ENCODE peak calls at places on chromosomes 7 and 10, in eight cellular contexts. One of them, this sample, is unnamed.

GRCh38 chr10:107687702-107688101 is 523.2 kb upstream of the SORCS1 start:
- DNase-seq in Calu3: no peak
- DNase-seq in hypothalamus: no peak
- DNase-seq in transverse colon: no peak
- DNase-seq in dermis blood vessel endothelial cell: no peak
- DNase-seq in stimulated activated CD4-positive, alpha-beta T cell treated with anti-CD3 and anti-CD28 coated beads, Interleukin-1b, Interleukin-23, amount 100 ng/mL, for 24 hours: no peak
- DNase-seq in iris pigment epithelial cell: no peak
- DNase-seq in iPS DF 19.7: no peak
- DNase-seq in this sample: no peak

GRCh38 chr10:11742009-11742778 is at the start of gene ECHDC3:
- DNase-seq in Calu3: peak; percentile 74
- DNase-seq in hypothalamus: no peak
- DNase-seq in transverse colon: peak; percentile 42
- DNase-seq in dermis blood vessel endothelial cell: peak; percentile 36
- DNase-seq in stimulated activated CD4-positive, alpha-beta T cell treated with anti-CD3 and anti-CD28 coated beads, Interleukin-1b, Interleukin-23, amount 100 ng/mL, for 24 hours: peak; percentile 28
- DNase-seq in iris pigment epithelial cell: peak; percentile 26
- DNase-seq in iPS DF 19.7: no peak
- DNase-seq in this sample: peak; percentile 73

GRCh38 chr7:112207106-112207592 is 654 bp downstream of the ZNF277 start:
- DNase-seq in Calu3: no peak
- DNase-seq in hypothalamus: no peak
- DNase-seq in transverse colon: no peak
- DNase-seq in dermis blood vessel endothelial cell: peak; percentile 40
- DNase-seq in stimulated activated CD4-positive, alpha-beta T cell treated with anti-CD3 and anti-CD28 coated beads, Interleukin-1b, Interleukin-23, amount 100 ng/mL, for 24 hours: no peak
- DNase-seq in iris pigment epithelial cell: peak; percentile 22
- DNase-seq in iPS DF 19.7: no peak
- DNase-seq in this sample: no peak

GRCh38 chr7:91263359-91264082 is 712 bp upstream of the FZD1 start:
- DNase-seq in Calu3: peak; percentile 15
- DNase-seq in hypothalamus: no peak
- DNase-seq in transverse colon: peak; percentile 38
- DNase-seq in dermis blood vessel endothelial cell: peak; percentile 45
- DNase-seq in stimulated activated CD4-positive, alpha-beta T cell treated with anti-CD3 and anti-CD28 coated beads, Interleukin-1b, Interleukin-23, amount 100 ng/mL, for 24 hours: no peak
- DNase-seq in iris pigment epithelial cell: no peak
- DNase-seq in iPS DF 19.7: no peak
- DNase-seq in this sample: no peak

GRCh38 chr10:33310853-33311252 is 23.6 kb downstream of the NRP1 start:
- DNase-seq in Calu3: no peak
- DNase-seq in hypothalamus: no peak
- DNase-seq in transverse colon: no peak
- DNase-seq in dermis blood vessel endothelial cell: no peak
- DNase-seq in stimulated activated CD4-positive, alpha-beta T cell treated with anti-CD3 and anti-CD28 coated beads, Interleukin-1b, Interleukin-23, amount 100 ng/mL, for 24 hours: no peak
- DNase-seq in iris pigment epithelial cell: no peak
- DNase-seq in iPS DF 19.7: no peak
- DNase-seq in this sample: no peak

GRCh38 chr10:63157845-63158624 is 24.9 kb downstream of the NRBF2 start:
- DNase-seq in Calu3: peak; percentile 59
- DNase-seq in hypothalamus: peak; percentile 3
- DNase-seq in transverse colon: no peak
- DNase-seq in dermis blood vessel endothelial cell: peak; percentile 93
- DNase-seq in stimulated activated CD4-positive, alpha-beta T cell treated with anti-CD3 and anti-CD28 coated beads, Interleukin-1b, Interleukin-23, amount 100 ng/mL, for 24 hours: peak; percentile 10
- DNase-seq in iris pigment epithelial cell: peak; percentile 89
- DNase-seq in iPS DF 19.7: peak; percentile 60
- DNase-seq in this sample: peak; percentile 28

GRCh38 chr7:2269468-2270460 is 27.7 kb downstream of the NUDT1 start:
- DNase-seq in Calu3: no peak
- DNase-seq in hypothalamus: no peak
- DNase-seq in transverse colon: no peak
- DNase-seq in dermis blood vessel endothelial cell: peak; percentile 40
- DNase-seq in stimulated activated CD4-positive, alpha-beta T cell treated with anti-CD3 and anti-CD28 coated beads, Interleukin-1b, Interleukin-23, amount 100 ng/mL, for 24 hours: no peak
- DNase-seq in iris pigment epithelial cell: peak; percentile 69
- DNase-seq in iPS DF 19.7: no peak
- DNase-seq in this sample: no peak

GRCh38 chr10:83492004-83492403 is 647.3 kb upstream of the GHITM start:
- DNase-seq in Calu3: no peak
- DNase-seq in hypothalamus: no peak
- DNase-seq in transverse colon: no peak
- DNase-seq in dermis blood vessel endothelial cell: no peak
- DNase-seq in stimulated activated CD4-positive, alpha-beta T cell treated with anti-CD3 and anti-CD28 coated beads, Interleukin-1b, Interleukin-23, amount 100 ng/mL, for 24 hours: no peak
- DNase-seq in iris pigment epithelial cell: no peak
- DNase-seq in iPS DF 19.7: no peak
- DNase-seq in this sample: no peak

GRCh38 chr7:84085147-84085546 is 109.4 kb downstream of the SEMA3A start:
- DNase-seq in Calu3: no peak
- DNase-seq in hypothalamus: no peak
- DNase-seq in transverse colon: no peak
- DNase-seq in dermis blood vessel endothelial cell: no peak
- DNase-seq in stimulated activated CD4-positive, alpha-beta T cell treated with anti-CD3 and anti-CD28 coated beads, Interleukin-1b, Interleukin-23, amount 100 ng/mL, for 24 hours: no peak
- DNase-seq in iris pigment epithelial cell: peak; percentile 73
- DNase-seq in iPS DF 19.7: no peak
- DNase-seq in this sample: no peak

GRCh38 chr7:51428226-51428887 is 111.7 kb upstream of the COBL start:
- DNase-seq in Calu3: peak; percentile 61
- DNase-seq in hypothalamus: no peak
- DNase-seq in transverse colon: peak; percentile 13
- DNase-seq in dermis blood vessel endothelial cell: peak; percentile 6
- DNase-seq in stimulated activated CD4-positive, alpha-beta T cell treated with anti-CD3 and anti-CD28 coated beads, Interleukin-1b, Interleukin-23, amount 100 ng/mL, for 24 hours: no peak
- DNase-seq in iris pigment epithelial cell: peak; percentile 3
- DNase-seq in iPS DF 19.7: no peak
- DNase-seq in this sample: no peak

GRCh38 chr10:74008212-74008731 is 10.4 kb downstream of the VCL start:
- DNase-seq in Calu3: no peak
- DNase-seq in hypothalamus: no peak
- DNase-seq in transverse colon: no peak
- DNase-seq in dermis blood vessel endothelial cell: peak; percentile 36
- DNase-seq in stimulated activated CD4-positive, alpha-beta T cell treated with anti-CD3 and anti-CD28 coated beads, Interleukin-1b, Interleukin-23, amount 100 ng/mL, for 24 hours: no peak
- DNase-seq in iris pigment epithelial cell: peak; percentile 57
- DNase-seq in iPS DF 19.7: no peak
- DNase-seq in this sample: no peak

GRCh38 chr10:80187465-80188409 is 17.6 kb downstream of the ANXA11 start:
- DNase-seq in Calu3: no peak
- DNase-seq in hypothalamus: no peak
- DNase-seq in transverse colon: peak; percentile 83
- DNase-seq in dermis blood vessel endothelial cell: no peak
- DNase-seq in stimulated activated CD4-positive, alpha-beta T cell treated with anti-CD3 and anti-CD28 coated beads, Interleukin-1b, Interleukin-23, amount 100 ng/mL, for 24 hours: peak; percentile 29
- DNase-seq in iris pigment epithelial cell: no peak
- DNase-seq in iPS DF 19.7: no peak
- DNase-seq in this sample: no peak

GRCh38 chr10:7857259-7857658 is 39.0 kb downstream of the TAF3 start:
- DNase-seq in Calu3: peak; percentile 10
- DNase-seq in hypothalamus: no peak
- DNase-seq in transverse colon: no peak
- DNase-seq in dermis blood vessel endothelial cell: peak; percentile 23
- DNase-seq in stimulated activated CD4-positive, alpha-beta T cell treated with anti-CD3 and anti-CD28 coated beads, Interleukin-1b, Interleukin-23, amount 100 ng/mL, for 24 hours: no peak
- DNase-seq in iris pigment epithelial cell: no peak
- DNase-seq in iPS DF 19.7: no peak
- DNase-seq in this sample: no peak

GRCh38 chr10:4136121-4136520 is 351.1 kb upstream of the KLF6 start:
- DNase-seq in Calu3: no peak
- DNase-seq in hypothalamus: no peak
- DNase-seq in transverse colon: no peak
- DNase-seq in dermis blood vessel endothelial cell: no peak
- DNase-seq in stimulated activated CD4-positive, alpha-beta T cell treated with anti-CD3 and anti-CD28 coated beads, Interleukin-1b, Interleukin-23, amount 100 ng/mL, for 24 hours: no peak
- DNase-seq in iris pigment epithelial cell: no peak
- DNase-seq in iPS DF 19.7: no peak
- DNase-seq in this sample: no peak

GRCh38 chr10:44339218-44339617 is 45.7 kb downstream of the CXCL12 start:
- DNase-seq in Calu3: no peak
- DNase-seq in hypothalamus: no peak
- DNase-seq in transverse colon: no peak
- DNase-seq in dermis blood vessel endothelial cell: no peak
- DNase-seq in stimulated activated CD4-positive, alpha-beta T cell treated with anti-CD3 and anti-CD28 coated beads, Interleukin-1b, Interleukin-23, amount 100 ng/mL, for 24 hours: no peak
- DNase-seq in iris pigment epithelial cell: peak; percentile 56
- DNase-seq in iPS DF 19.7: no peak
- DNase-seq in this sample: no peak

GRCh38 chr7:3648276-3648675 is 347.2 kb downstream of the SDK1 start:
- DNase-seq in Calu3: no peak
- DNase-seq in hypothalamus: no peak
- DNase-seq in transverse colon: no peak
- DNase-seq in dermis blood vessel endothelial cell: no peak
- DNase-seq in stimulated activated CD4-positive, alpha-beta T cell treated with anti-CD3 and anti-CD28 coated beads, Interleukin-1b, Interleukin-23, amount 100 ng/mL, for 24 hours: no peak
- DNase-seq in iris pigment epithelial cell: peak; percentile 31
- DNase-seq in iPS DF 19.7: no peak
- DNase-seq in this sample: no peak

GRCh38 chr7:101140339-101140699 is 13.4 kb downstream of the SERPINE1 start:
- DNase-seq in Calu3: no peak
- DNase-seq in hypothalamus: no peak
- DNase-seq in transverse colon: no peak
- DNase-seq in dermis blood vessel endothelial cell: peak; percentile 46
- DNase-seq in stimulated activated CD4-positive, alpha-beta T cell treated with anti-CD3 and anti-CD28 coated beads, Interleukin-1b, Interleukin-23, amount 100 ng/mL, for 24 hours: no peak
- DNase-seq in iris pigment epithelial cell: peak; percentile 65
- DNase-seq in iPS DF 19.7: no peak
- DNase-seq in this sample: no peak

GRCh38 chr7:47293884-47294568 is 287.9 kb downstream of the TNS3 start:
- DNase-seq in Calu3: no peak
- DNase-seq in hypothalamus: no peak
- DNase-seq in transverse colon: peak; percentile 27
- DNase-seq in dermis blood vessel endothelial cell: no peak
- DNase-seq in stimulated activated CD4-positive, alpha-beta T cell treated with anti-CD3 and anti-CD28 coated beads, Interleukin-1b, Interleukin-23, amount 100 ng/mL, for 24 hours: no peak
- DNase-seq in iris pigment epithelial cell: peak; percentile 33
- DNase-seq in iPS DF 19.7: no peak
- DNase-seq in this sample: no peak

GRCh38 chr10:25226775-25227682 is 52.2 kb downstream of the GPR158 start:
- DNase-seq in Calu3: peak; percentile 59
- DNase-seq in hypothalamus: peak; percentile 17
- DNase-seq in transverse colon: peak; percentile 31
- DNase-seq in dermis blood vessel endothelial cell: peak; percentile 63
- DNase-seq in stimulated activated CD4-positive, alpha-beta T cell treated with anti-CD3 and anti-CD28 coated beads, Interleukin-1b, Interleukin-23, amount 100 ng/mL, for 24 hours: no peak
- DNase-seq in iris pigment epithelial cell: peak; percentile 51
- DNase-seq in iPS DF 19.7: peak; percentile 15
- DNase-seq in this sample: no peak

GRCh38 chr10:132001238-132001977 is 19.7 kb upstream of the BNIP3 start:
- DNase-seq in Calu3: peak; percentile 6
- DNase-seq in hypothalamus: no peak
- DNase-seq in transverse colon: no peak
- DNase-seq in dermis blood vessel endothelial cell: peak; percentile 23
- DNase-seq in stimulated activated CD4-positive, alpha-beta T cell treated with anti-CD3 and anti-CD28 coated beads, Interleukin-1b, Interleukin-23, amount 100 ng/mL, for 24 hours: no peak
- DNase-seq in iris pigment epithelial cell: no peak
- DNase-seq in iPS DF 19.7: no peak
- DNase-seq in this sample: no peak

GRCh38 chr7:138001529-138002095 is at the start of gene CREB3L2:
- DNase-seq in Calu3: peak; percentile 62
- DNase-seq in hypothalamus: peak; percentile 69
- DNase-seq in transverse colon: peak; percentile 68
- DNase-seq in dermis blood vessel endothelial cell: peak; percentile 70
- DNase-seq in stimulated activated CD4-positive, alpha-beta T cell treated with anti-CD3 and anti-CD28 coated beads, Interleukin-1b, Interleukin-23, amount 100 ng/mL, for 24 hours: peak; percentile 38
- DNase-seq in iris pigment epithelial cell: peak; percentile 62
- DNase-seq in iPS DF 19.7: no peak
- DNase-seq in this sample: no peak

GRCh38 chr10:72334832-72335393 is 19.8 kb downstream of the DNAJB12 start:
- DNase-seq in Calu3: peak; percentile 92
- DNase-seq in hypothalamus: no peak
- DNase-seq in transverse colon: peak; percentile 90
- DNase-seq in dermis blood vessel endothelial cell: peak; percentile 92
- DNase-seq in stimulated activated CD4-positive, alpha-beta T cell treated with anti-CD3 and anti-CD28 coated beads, Interleukin-1b, Interleukin-23, amount 100 ng/mL, for 24 hours: peak; percentile 84
- DNase-seq in iris pigment epithelial cell: peak; percentile 100
- DNase-seq in iPS DF 19.7: no peak
- DNase-seq in this sample: no peak

GRCh38 chr10:15775513-15775912 is 55.8 kb upstream of the ITGA8 start:
- DNase-seq in Calu3: no peak
- DNase-seq in hypothalamus: no peak
- DNase-seq in transverse colon: no peak
- DNase-seq in dermis blood vessel endothelial cell: no peak
- DNase-seq in stimulated activated CD4-positive, alpha-beta T cell treated with anti-CD3 and anti-CD28 coated beads, Interleukin-1b, Interleukin-23, amount 100 ng/mL, for 24 hours: no peak
- DNase-seq in iris pigment epithelial cell: peak; percentile 80
- DNase-seq in iPS DF 19.7: no peak
- DNase-seq in this sample: no peak

GRCh38 chr7:144842377-144842851 is 6.6 kb upstream of the TPK1 start:
- DNase-seq in Calu3: peak; percentile 80
- DNase-seq in hypothalamus: no peak
- DNase-seq in transverse colon: peak; percentile 81
- DNase-seq in dermis blood vessel endothelial cell: peak; percentile 85
- DNase-seq in stimulated activated CD4-positive, alpha-beta T cell treated with anti-CD3 and anti-CD28 coated beads, Interleukin-1b, Interleukin-23, amount 100 ng/mL, for 24 hours: no peak
- DNase-seq in iris pigment epithelial cell: peak; percentile 86
- DNase-seq in iPS DF 19.7: no peak
- DNase-seq in this sample: no peak

GRCh38 chr7:76356823-76357222 is 2.0 kb downstream of the YWHAG start:
- DNase-seq in Calu3: peak; percentile 37
- DNase-seq in hypothalamus: no peak
- DNase-seq in transverse colon: peak; percentile 35
- DNase-seq in dermis blood vessel endothelial cell: peak; percentile 79
- DNase-seq in stimulated activated CD4-positive, alpha-beta T cell treated with anti-CD3 and anti-CD28 coated beads, Interleukin-1b, Interleukin-23, amount 100 ng/mL, for 24 hours: no peak
- DNase-seq in iris pigment epithelial cell: no peak
- DNase-seq in iPS DF 19.7: no peak
- DNase-seq in this sample: no peak

GRCh38 chr7:2444476-2444875 is 31.7 kb downstream of the GRIFIN start:
- DNase-seq in Calu3: no peak
- DNase-seq in hypothalamus: no peak
- DNase-seq in transverse colon: no peak
- DNase-seq in dermis blood vessel endothelial cell: no peak
- DNase-seq in stimulated activated CD4-positive, alpha-beta T cell treated with anti-CD3 and anti-CD28 coated beads, Interleukin-1b, Interleukin-23, amount 100 ng/mL, for 24 hours: no peak
- DNase-seq in iris pigment epithelial cell: peak; percentile 79
- DNase-seq in iPS DF 19.7: no peak
- DNase-seq in this sample: no peak

GRCh38 chr10:107022600-107023354 is 141.7 kb downstream of the SORCS1 start:
- DNase-seq in Calu3: no peak
- DNase-seq in hypothalamus: no peak
- DNase-seq in transverse colon: no peak
- DNase-seq in dermis blood vessel endothelial cell: no peak
- DNase-seq in stimulated activated CD4-positive, alpha-beta T cell treated with anti-CD3 and anti-CD28 coated beads, Interleukin-1b, Interleukin-23, amount 100 ng/mL, for 24 hours: no peak
- DNase-seq in iris pigment epithelial cell: no peak
- DNase-seq in iPS DF 19.7: no peak
- DNase-seq in this sample: no peak

This sample was measured in D721Med.